ENCODE peak calls at places on chromosomes 5 and 9, in eight cellular contexts. One of them, this sample, is unnamed.

GRCh38 chr5:148623741-148624140 is 30.6 kb downstream of the HTR4 start:
- DNase-seq in HTR-8/SVneo: no peak
- DNase-seq in posterior vena cava: no peak
- DNase-seq in activated effector memory CD4-positive, alpha-beta T cell treated with Interleukin-2 at 50 U/mL for 16 hours: no peak
- DNase-seq in HCT116: peak; percentile 23
- DNase-seq in astrocyte: no peak
- DNase-seq in fibroblast of the aortic adventitia: no peak
- DNase-seq in activated naive CD8-positive, alpha-beta T cell treated with anti-CD3 and anti-CD28 coated beads, Interleukin-2, amount 10 ng/mL, durations not matched to agents 7 days and 5 days: no peak
- DNase-seq in this sample: no peak

GRCh38 chr9:20848490-20848889 is 164.4 kb downstream of the FOCAD start:
- DNase-seq in HTR-8/SVneo: no peak
- DNase-seq in fibroblast of the aortic adventitia: no peak
- DNase-seq in activated naive CD8-positive, alpha-beta T cell treated with anti-CD3 and anti-CD28 coated beads, Interleukin-2, amount 10 ng/mL, durations not matched to agents 7 days and 5 days: no peak
- DNase-seq in posterior vena cava: no peak
- DNase-seq in activated effector memory CD4-positive, alpha-beta T cell treated with Interleukin-2 at 50 U/mL for 16 hours: no peak
- DNase-seq in astrocyte: peak; percentile 56
- DNase-seq in HCT116: no peak
- DNase-seq in this sample: no peak

GRCh38 chr5:146878471-146879172 is at the start of gene PPP2R2B:
- DNase-seq in activated naive CD8-positive, alpha-beta T cell treated with anti-CD3 and anti-CD28 coated beads, Interleukin-2, amount 10 ng/mL, durations not matched to agents 7 days and 5 days: peak; percentile 65
- DNase-seq in HTR-8/SVneo: peak; percentile 48
- DNase-seq in fibroblast of the aortic adventitia: peak; percentile 11
- DNase-seq in posterior vena cava: peak; percentile 81
- DNase-seq in activated effector memory CD4-positive, alpha-beta T cell treated with Interleukin-2 at 50 U/mL for 16 hours: peak; percentile 47
- DNase-seq in astrocyte: peak; percentile 70
- DNase-seq in HCT116: no peak
- DNase-seq in this sample: peak; percentile 43

GRCh38 chr5:16784843-16785791 is 151.0 kb downstream of the MYO10 start:
- DNase-seq in posterior vena cava: no peak
- DNase-seq in HCT116: no peak
- DNase-seq in astrocyte: no peak
- DNase-seq in activated effector memory CD4-positive, alpha-beta T cell treated with Interleukin-2 at 50 U/mL for 16 hours: no peak
- DNase-seq in fibroblast of the aortic adventitia: no peak
- DNase-seq in HTR-8/SVneo: no peak
- DNase-seq in activated naive CD8-positive, alpha-beta T cell treated with anti-CD3 and anti-CD28 coated beads, Interleukin-2, amount 10 ng/mL, durations not matched to agents 7 days and 5 days: no peak
- DNase-seq in this sample: no peak

GRCh38 chr9:98909935-98910334 is 33.8 kb upstream of the COL15A1 start:
- DNase-seq in HCT116: no peak
- DNase-seq in activated naive CD8-positive, alpha-beta T cell treated with anti-CD3 and anti-CD28 coated beads, Interleukin-2, amount 10 ng/mL, durations not matched to agents 7 days and 5 days: no peak
- DNase-seq in HTR-8/SVneo: no peak
- DNase-seq in activated effector memory CD4-positive, alpha-beta T cell treated with Interleukin-2 at 50 U/mL for 16 hours: no peak
- DNase-seq in fibroblast of the aortic adventitia: no peak
- DNase-seq in astrocyte: no peak
- DNase-seq in posterior vena cava: no peak
- DNase-seq in this sample: no peak

GRCh38 chr9:129569506-129570449 is 51.1 kb downstream of the C9orf50 start:
- DNase-seq in fibroblast of the aortic adventitia: no peak
- DNase-seq in posterior vena cava: no peak
- DNase-seq in activated effector memory CD4-positive, alpha-beta T cell treated with Interleukin-2 at 50 U/mL for 16 hours: no peak
- DNase-seq in HTR-8/SVneo: no peak
- DNase-seq in activated naive CD8-positive, alpha-beta T cell treated with anti-CD3 and anti-CD28 coated beads, Interleukin-2, amount 10 ng/mL, durations not matched to agents 7 days and 5 days: no peak
- DNase-seq in astrocyte: peak; percentile 48
- DNase-seq in HCT116: peak; percentile 81
- DNase-seq in this sample: no peak

GRCh38 chr5:129367883-129368282 is 92.2 kb upstream of the ADAMTS19 start:
- DNase-seq in HTR-8/SVneo: no peak
- DNase-seq in posterior vena cava: no peak
- DNase-seq in activated naive CD8-positive, alpha-beta T cell treated with anti-CD3 and anti-CD28 coated beads, Interleukin-2, amount 10 ng/mL, durations not matched to agents 7 days and 5 days: no peak
- DNase-seq in activated effector memory CD4-positive, alpha-beta T cell treated with Interleukin-2 at 50 U/mL for 16 hours: no peak
- DNase-seq in HCT116: no peak
- DNase-seq in fibroblast of the aortic adventitia: peak; percentile 17
- DNase-seq in astrocyte: peak; percentile 74
- DNase-seq in this sample: no peak

GRCh38 chr5:67089200-67089725 is 107.3 kb downstream of the CD180 start:
- DNase-seq in activated effector memory CD4-positive, alpha-beta T cell treated with Interleukin-2 at 50 U/mL for 16 hours: no peak
- DNase-seq in fibroblast of the aortic adventitia: peak; percentile 22
- DNase-seq in posterior vena cava: no peak
- DNase-seq in HTR-8/SVneo: no peak
- DNase-seq in HCT116: no peak
- DNase-seq in activated naive CD8-positive, alpha-beta T cell treated with anti-CD3 and anti-CD28 coated beads, Interleukin-2, amount 10 ng/mL, durations not matched to agents 7 days and 5 days: no peak
- DNase-seq in astrocyte: peak; percentile 58
- DNase-seq in this sample: peak; percentile 13

GRCh38 chr5:33303696-33304095 is 137.1 kb upstream of the TARS1 start:
- DNase-seq in fibroblast of the aortic adventitia: no peak
- DNase-seq in activated naive CD8-positive, alpha-beta T cell treated with anti-CD3 and anti-CD28 coated beads, Interleukin-2, amount 10 ng/mL, durations not matched to agents 7 days and 5 days: no peak
- DNase-seq in activated effector memory CD4-positive, alpha-beta T cell treated with Interleukin-2 at 50 U/mL for 16 hours: no peak
- DNase-seq in astrocyte: no peak
- DNase-seq in HTR-8/SVneo: no peak
- DNase-seq in HCT116: no peak
- DNase-seq in posterior vena cava: no peak
- DNase-seq in this sample: no peak

GRCh38 chr5:169628891-169629290 is 8.2 kb upstream of the DOCK2 start:
- DNase-seq in HTR-8/SVneo: no peak
- DNase-seq in posterior vena cava: no peak
- DNase-seq in astrocyte: peak; percentile 78
- DNase-seq in activated effector memory CD4-positive, alpha-beta T cell treated with Interleukin-2 at 50 U/mL for 16 hours: no peak
- DNase-seq in activated naive CD8-positive, alpha-beta T cell treated with anti-CD3 and anti-CD28 coated beads, Interleukin-2, amount 10 ng/mL, durations not matched to agents 7 days and 5 days: no peak
- DNase-seq in fibroblast of the aortic adventitia: peak; percentile 51
- DNase-seq in HCT116: no peak
- DNase-seq in this sample: no peak

GRCh38 chr9:80994892-80995291 is 694.5 kb downstream of the TLE1 start:
- DNase-seq in HTR-8/SVneo: no peak
- DNase-seq in fibroblast of the aortic adventitia: peak; percentile 16
- DNase-seq in HCT116: no peak
- DNase-seq in activated effector memory CD4-positive, alpha-beta T cell treated with Interleukin-2 at 50 U/mL for 16 hours: no peak
- DNase-seq in activated naive CD8-positive, alpha-beta T cell treated with anti-CD3 and anti-CD28 coated beads, Interleukin-2, amount 10 ng/mL, durations not matched to agents 7 days and 5 days: no peak
- DNase-seq in posterior vena cava: no peak
- DNase-seq in astrocyte: peak; percentile 40
- DNase-seq in this sample: no peak

GRCh38 chr5:171586436-171586835 is 167.0 kb downstream of the FGF18 start:
- DNase-seq in activated effector memory CD4-positive, alpha-beta T cell treated with Interleukin-2 at 50 U/mL for 16 hours: no peak
- DNase-seq in fibroblast of the aortic adventitia: no peak
- DNase-seq in astrocyte: no peak
- DNase-seq in HTR-8/SVneo: no peak
- DNase-seq in posterior vena cava: no peak
- DNase-seq in activated naive CD8-positive, alpha-beta T cell treated with anti-CD3 and anti-CD28 coated beads, Interleukin-2, amount 10 ng/mL, durations not matched to agents 7 days and 5 days: no peak
- DNase-seq in HCT116: no peak
- DNase-seq in this sample: no peak

GRCh38 chr5:103896593-103896992 is 334.0 kb upstream of the NUDT12 start:
- DNase-seq in fibroblast of the aortic adventitia: no peak
- DNase-seq in HTR-8/SVneo: no peak
- DNase-seq in astrocyte: no peak
- DNase-seq in activated effector memory CD4-positive, alpha-beta T cell treated with Interleukin-2 at 50 U/mL for 16 hours: no peak
- DNase-seq in activated naive CD8-positive, alpha-beta T cell treated with anti-CD3 and anti-CD28 coated beads, Interleukin-2, amount 10 ng/mL, durations not matched to agents 7 days and 5 days: no peak
- DNase-seq in posterior vena cava: no peak
- DNase-seq in HCT116: no peak
- DNase-seq in this sample: no peak

GRCh38 chr9:99105152-99106043 is 485 bp downstream of the TGFBR1 start:
- DNase-seq in activated effector memory CD4-positive, alpha-beta T cell treated with Interleukin-2 at 50 U/mL for 16 hours: peak; percentile 15
- DNase-seq in posterior vena cava: peak; percentile 96
- DNase-seq in HCT116: no peak
- DNase-seq in fibroblast of the aortic adventitia: peak; percentile 75
- DNase-seq in astrocyte: peak; percentile 81
- DNase-seq in activated naive CD8-positive, alpha-beta T cell treated with anti-CD3 and anti-CD28 coated beads, Interleukin-2, amount 10 ng/mL, durations not matched to agents 7 days and 5 days: no peak
- DNase-seq in HTR-8/SVneo: peak; percentile 54
- DNase-seq in this sample: peak; percentile 85

GRCh38 chr5:43227655-43228054 is 35.6 kb downstream of the NIM1K start:
- DNase-seq in fibroblast of the aortic adventitia: peak; percentile 78
- DNase-seq in astrocyte: peak; percentile 36
- DNase-seq in activated effector memory CD4-positive, alpha-beta T cell treated with Interleukin-2 at 50 U/mL for 16 hours: no peak
- DNase-seq in activated naive CD8-positive, alpha-beta T cell treated with anti-CD3 and anti-CD28 coated beads, Interleukin-2, amount 10 ng/mL, durations not matched to agents 7 days and 5 days: no peak
- DNase-seq in HCT116: peak; percentile 47
- DNase-seq in posterior vena cava: no peak
- DNase-seq in HTR-8/SVneo: peak; percentile 70
- DNase-seq in this sample: no peak

GRCh38 chr5:173062141-173062540 is 6.0 kb downstream of the CREBRF start:
- DNase-seq in fibroblast of the aortic adventitia: no peak
- DNase-seq in posterior vena cava: no peak
- DNase-seq in activated naive CD8-positive, alpha-beta T cell treated with anti-CD3 and anti-CD28 coated beads, Interleukin-2, amount 10 ng/mL, durations not matched to agents 7 days and 5 days: no peak
- DNase-seq in HCT116: no peak
- DNase-seq in astrocyte: no peak
- DNase-seq in activated effector memory CD4-positive, alpha-beta T cell treated with Interleukin-2 at 50 U/mL for 16 hours: no peak
- DNase-seq in HTR-8/SVneo: no peak
- DNase-seq in this sample: no peak

GRCh38 chr5:170551622-170552021 is 47.8 kb downstream of the KCNIP1 start:
- DNase-seq in HTR-8/SVneo: no peak
- DNase-seq in astrocyte: peak; percentile 39
- DNase-seq in HCT116: no peak
- DNase-seq in fibroblast of the aortic adventitia: no peak
- DNase-seq in activated effector memory CD4-positive, alpha-beta T cell treated with Interleukin-2 at 50 U/mL for 16 hours: no peak
- DNase-seq in activated naive CD8-positive, alpha-beta T cell treated with anti-CD3 and anti-CD28 coated beads, Interleukin-2, amount 10 ng/mL, durations not matched to agents 7 days and 5 days: no peak
- DNase-seq in posterior vena cava: no peak
- DNase-seq in this sample: no peak

GRCh38 chr9:128552744-128553221 is 396 bp downstream of the SPTAN1 start:
- DNase-seq in posterior vena cava: peak; percentile 88
- DNase-seq in activated naive CD8-positive, alpha-beta T cell treated with anti-CD3 and anti-CD28 coated beads, Interleukin-2, amount 10 ng/mL, durations not matched to agents 7 days and 5 days: no peak
- DNase-seq in activated effector memory CD4-positive, alpha-beta T cell treated with Interleukin-2 at 50 U/mL for 16 hours: peak; percentile 50
- DNase-seq in astrocyte: no peak
- DNase-seq in HCT116: no peak
- DNase-seq in fibroblast of the aortic adventitia: no peak
- DNase-seq in HTR-8/SVneo: no peak
- DNase-seq in this sample: peak; percentile 75

GRCh38 chr9:128707446-128707845 is 5.1 kb downstream of the PKN3 start:
- DNase-seq in astrocyte: no peak
- DNase-seq in HTR-8/SVneo: no peak
- DNase-seq in activated effector memory CD4-positive, alpha-beta T cell treated with Interleukin-2 at 50 U/mL for 16 hours: no peak
- DNase-seq in HCT116: no peak
- DNase-seq in activated naive CD8-positive, alpha-beta T cell treated with anti-CD3 and anti-CD28 coated beads, Interleukin-2, amount 10 ng/mL, durations not matched to agents 7 days and 5 days: peak; percentile 8
- DNase-seq in posterior vena cava: peak; percentile 65
- DNase-seq in fibroblast of the aortic adventitia: no peak
- DNase-seq in this sample: no peak

GRCh38 chr9:37575921-37576721 is at the start of gene FBXO10:
- DNase-seq in activated effector memory CD4-positive, alpha-beta T cell treated with Interleukin-2 at 50 U/mL for 16 hours: peak; percentile 18
- DNase-seq in HCT116: no peak
- DNase-seq in fibroblast of the aortic adventitia: peak; percentile 53
- DNase-seq in posterior vena cava: peak; percentile 89
- DNase-seq in astrocyte: peak; percentile 65
- DNase-seq in activated naive CD8-positive, alpha-beta T cell treated with anti-CD3 and anti-CD28 coated beads, Interleukin-2, amount 10 ng/mL, durations not matched to agents 7 days and 5 days: peak; percentile 74
- DNase-seq in HTR-8/SVneo: peak; percentile 29
- DNase-seq in this sample: peak; percentile 87

This sample was measured in psoas muscle.